ENCODE peak calls at places on chromosome 10, in seven cellular contexts. F is heart left ventricle, L is lower leg skin, V is IMR-90, I is GM12878, E is A549, Q is HCT116. T is an unnamed sample.

GRCh38 chr10:11145498-11145855 is 127.8 kb downstream of the CELF2 start:
- DNase-seq in F (peak), L (no peak), V (no peak), I (no peak), E (no peak), Q (no peak), T (no peak)

GRCh38 chr10:21517983-21518628 is 7.4 kb downstream of the SKIDA1 start:
- DNase-seq in F (no peak), L (no peak), V (peak), I (no peak), E (no peak), Q (no peak), T (no peak)

GRCh38 chr10:1420663-1421362 is 316.5 kb downstream of the ADARB2 start:
- DNase-seq in F (peak), L (peak), V (no peak), I (no peak), E (peak), Q (peak), T (peak)

GRCh38 chr10:118373786-118374185 is 31.7 kb upstream of the FAM204A start:
- DNase-seq in F (no peak), L (no peak), V (peak), I (no peak), E (no peak), Q (no peak), T (peak)

GRCh38 chr10:80414126-80414898 is 6.0 kb downstream of the PRXL2A start:
- DNase-seq in F (no peak), L (no peak), V (peak), I (no peak), E (no peak), Q (no peak), T (no peak)

GRCh38 chr10:30502266-30503058 is 68.5 kb downstream of the MAP3K8 start:
- DNase-seq in F (no peak), L (peak), V (peak), I (no peak), E (no peak), Q (no peak), T (no peak)

GRCh38 chr10:34854147-34854601 is 39.1 kb upstream of the PARD3 start:
- DNase-seq in F (no peak), L (no peak), V (peak), I (no peak), E (peak), Q (no peak), T (peak)

GRCh38 chr10:43259248-43259980 is 7.5 kb downstream of the RASGEF1A start:
- DNase-seq in F (no peak), L (no peak), V (no peak), I (no peak), E (no peak), Q (no peak), T (no peak)

GRCh38 chr10:97018251-97019212 is 167.2 kb downstream of the SLIT1 start:
- DNase-seq in F (no peak), L (no peak), V (no peak), I (no peak), E (no peak), Q (no peak), T (no peak)

GRCh38 chr10:58280982-58281752 is 12.2 kb downstream of the CISD1 start:
- DNase-seq in F (no peak), L (no peak), V (peak), I (no peak), E (no peak), Q (no peak), T (no peak)

GRCh38 chr10:116849271-116850057 is at the start of gene ENO4:
- DNase-seq in F (peak), L (peak), V (peak), I (peak), E (peak), Q (peak), T (peak)
- TF ChIP-seq POLR2A in F (no peak), L (no peak), V (no peak), I (peak), E (peak), Q (peak), T (peak)

DNA sequence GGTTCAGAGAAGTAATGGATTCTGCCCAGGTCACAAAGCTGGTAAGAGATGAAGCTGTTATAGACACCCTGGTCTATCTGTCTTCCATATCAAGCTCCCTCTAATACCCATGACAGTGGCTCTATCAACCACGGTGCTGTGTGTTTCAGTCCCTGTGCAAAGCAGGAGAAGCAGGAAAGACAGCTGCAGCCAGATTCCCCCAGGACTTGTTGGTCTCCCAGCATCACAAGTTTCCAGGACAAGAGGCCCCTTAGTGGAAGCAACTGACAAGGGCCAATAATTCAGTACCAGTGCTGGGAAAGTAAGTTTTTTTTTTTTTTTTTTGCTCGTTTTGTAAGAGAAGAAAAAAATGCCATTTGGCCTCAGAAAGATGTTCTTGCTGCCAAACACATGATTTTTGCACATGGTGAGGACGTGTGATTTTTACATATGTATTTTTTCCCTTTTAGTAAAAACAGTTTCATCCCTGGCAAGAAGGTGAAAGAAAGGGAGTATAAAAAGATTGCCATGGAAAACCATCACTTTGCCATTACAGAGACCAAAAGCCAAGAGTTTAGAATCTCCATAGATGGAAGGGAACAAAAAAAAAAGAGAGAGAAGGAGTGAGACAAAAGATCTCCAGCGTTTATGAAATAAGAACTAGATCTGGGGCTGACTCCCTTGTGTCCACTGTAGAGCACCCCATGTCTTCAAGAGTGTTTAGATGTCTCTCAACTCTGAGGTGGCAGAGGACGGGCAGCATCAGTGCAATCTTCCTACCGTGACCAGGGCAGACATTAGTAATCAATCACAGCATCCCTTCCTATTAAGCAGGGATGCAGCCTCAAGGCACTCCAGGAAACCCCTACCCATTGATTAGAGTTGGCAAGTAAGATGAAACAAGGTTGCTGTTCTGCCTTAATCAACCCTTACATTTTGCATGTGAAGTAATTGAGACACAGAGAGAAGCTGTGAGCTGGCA is 284.0 kb upstream of the ZMIZ1 start:
- DNase-seq in F (no peak), L (no peak), V (no peak), I (no peak), E (no peak), Q (no peak), T (no peak)
- TF ChIP-seq POLR2A in F (no peak), L (no peak), V (no peak), I (no peak), E (no peak), Q (no peak), T (no peak)

DNA sequence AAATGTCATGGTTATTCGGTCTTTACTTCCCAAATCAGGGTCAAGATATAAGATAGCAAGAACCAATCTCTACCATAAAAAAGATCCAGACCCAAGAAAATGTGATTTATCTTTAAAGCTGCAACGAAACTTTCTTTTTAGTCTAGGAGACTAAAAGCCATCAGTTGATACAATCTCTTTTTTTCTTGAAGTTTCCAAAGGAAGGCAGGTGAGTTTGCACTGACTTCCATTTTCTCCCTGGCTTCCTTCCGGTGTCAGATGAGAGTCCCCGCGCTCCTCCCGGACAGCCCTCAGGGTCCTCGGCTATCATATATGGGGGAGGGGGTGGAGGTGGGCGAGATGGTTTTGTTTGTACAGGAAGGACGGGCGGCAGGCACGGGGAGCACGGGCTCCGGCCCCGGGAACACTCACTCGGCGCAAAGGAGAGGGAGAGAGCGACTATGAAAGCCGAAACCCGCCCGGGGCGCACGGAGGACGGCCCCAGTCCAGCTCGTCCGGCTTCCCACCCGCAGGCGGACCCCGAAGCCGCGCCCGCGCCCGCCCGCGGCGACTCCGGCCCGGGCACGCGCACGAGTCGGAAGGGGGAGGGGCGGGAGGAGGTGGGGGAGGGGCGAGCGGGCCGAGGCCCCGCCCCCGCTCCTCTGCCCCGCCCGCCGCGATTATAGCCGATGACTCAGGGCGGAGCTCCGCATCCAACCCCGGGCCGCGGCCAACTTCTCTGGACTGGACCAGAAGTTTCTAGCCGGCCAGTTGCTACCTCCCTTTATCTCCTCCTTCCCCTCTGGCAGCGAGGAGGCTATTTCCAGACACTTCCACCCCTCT is at the start of gene BAG3:
- DNase-seq in F (peak), L (peak), V (peak), I (no peak), E (peak), Q (peak), T (peak)
- TF ChIP-seq POLR2A in F (no peak), L (no peak), V (peak), I (peak), E (peak), Q (peak), T (peak)

GRCh38 chr10:103772096-103772845 is 83.1 kb downstream of the SH3PXD2A start:
- DNase-seq in F (peak), L (peak), V (peak), I (no peak), E (peak), Q (peak), T (no peak)
- TF ChIP-seq POLR2A in F (no peak), L (no peak), V (peak), I (peak), E (no peak), Q (peak), T (no peak)

GRCh38 chr10:94641480-94641879 is 42.0 kb upstream of the CYP2C18 start:
- DNase-seq in F (no peak), L (no peak), V (no peak), I (no peak), E (no peak), Q (no peak), T (no peak)
- TF ChIP-seq POLR2A in F (no peak), L (no peak), V (no peak), I (no peak), E (no peak), Q (no peak), T (no peak)